ENCODE peak calls at places on chromosomes 2 and 18, in ten cellular contexts. N, S, M, K, O, R, L, B, I and P are unnamed samples. For H3K4me1, the result is how much of the 10 kb centered on the place peaks cover.

GRCh38 chr2:43107679-43108078 is 118.7 kb downstream of the ZFP36L2 start:
- DNase-seq in R (no peak), N (no peak), L (no peak), O (no peak), M (no peak), I (no peak), S (no peak), K (no peak), B (no peak), P (no peak)

GRCh38 chr18:28136071-28136470 is 40.9 kb downstream of the CDH2 start:
- DNase-seq in O (no peak), R (no peak), S (no peak), M (no peak), K (peak), L (no peak), B (no peak), N (no peak), I (no peak), P (no peak)

GRCh38 chr2:182228073-182228473 is 198.8 kb downstream of the PDE1A start:
- DNase-seq in S (no peak), R (no peak), N (no peak), K (no peak), M (no peak), B (no peak), O (no peak), L (no peak), I (no peak), P (no peak)

GRCh38 chr2:189159273-189159672 is 20.3 kb downstream of the COL5A2 start:
- DNase-seq in B (no peak), O (no peak), I (no peak), L (no peak), M (no peak), S (no peak), N (no peak), K (no peak), R (no peak), P (no peak)

GRCh38 chr2:96541326-96541725 is 4.8 kb downstream of the ARID5A start:
- DNase-seq in K (no peak), L (no peak), S (no peak), N (no peak), M (no peak), R (no peak), I (no peak), B (no peak), O (no peak), P (no peak)

GRCh38 chr2:104415284-104415683 is 438.6 kb upstream of the POU3F3 start:
- DNase-seq in K (no peak), S (no peak), N (no peak), O (no peak), R (no peak), B (no peak), L (no peak), M (no peak), I (no peak), P (no peak)

GRCh38 chr2:240872317-240873097 is 3.9 kb downstream of the AGXT start:
- DNase-seq in R (no peak), L (no peak), B (no peak), M (no peak), K (no peak), I (no peak), O (no peak), N (no peak), S (no peak), P (no peak)

GRCh38 chr2:11955314-11955713 is 208.9 kb downstream of the LPIN1 start:
- DNase-seq in O (no peak), N (no peak), R (no peak), K (no peak), L (no peak), S (no peak), B (no peak), I (no peak), M (no peak), P (no peak)

GRCh38 chr2:169095631-169096105 is 26.3 kb downstream of the DHRS9 start:
- DNase-seq in M (no peak), I (no peak), R (peak), S (peak), O (no peak), K (no peak), B (no peak), L (no peak), N (no peak), P (no peak)

GRCh38 chr18:50558157-50558556 is 1.7 kb upstream of the MAPK4 start:
- DNase-seq in I (no peak), S (no peak), K (no peak), N (no peak), O (no peak), R (no peak), B (no peak), M (no peak), L (no peak), P (no peak)

GRCh38 chr2:3823748-3824147 is 120.4 kb downstream of the DCDC2C start:
- DNase-seq in I (no peak), M (no peak), R (peak), L (no peak), B (no peak), S (peak), N (no peak), K (no peak), O (no peak), P (no peak)

GRCh38 chr2:133836691-133837090 is 268.4 kb upstream of the NCKAP5 start:
- DNase-seq in I (no peak), K (no peak), S (no peak), M (no peak), L (no peak), B (no peak), O (no peak), R (no peak), N (no peak), P (no peak)

DNA sequence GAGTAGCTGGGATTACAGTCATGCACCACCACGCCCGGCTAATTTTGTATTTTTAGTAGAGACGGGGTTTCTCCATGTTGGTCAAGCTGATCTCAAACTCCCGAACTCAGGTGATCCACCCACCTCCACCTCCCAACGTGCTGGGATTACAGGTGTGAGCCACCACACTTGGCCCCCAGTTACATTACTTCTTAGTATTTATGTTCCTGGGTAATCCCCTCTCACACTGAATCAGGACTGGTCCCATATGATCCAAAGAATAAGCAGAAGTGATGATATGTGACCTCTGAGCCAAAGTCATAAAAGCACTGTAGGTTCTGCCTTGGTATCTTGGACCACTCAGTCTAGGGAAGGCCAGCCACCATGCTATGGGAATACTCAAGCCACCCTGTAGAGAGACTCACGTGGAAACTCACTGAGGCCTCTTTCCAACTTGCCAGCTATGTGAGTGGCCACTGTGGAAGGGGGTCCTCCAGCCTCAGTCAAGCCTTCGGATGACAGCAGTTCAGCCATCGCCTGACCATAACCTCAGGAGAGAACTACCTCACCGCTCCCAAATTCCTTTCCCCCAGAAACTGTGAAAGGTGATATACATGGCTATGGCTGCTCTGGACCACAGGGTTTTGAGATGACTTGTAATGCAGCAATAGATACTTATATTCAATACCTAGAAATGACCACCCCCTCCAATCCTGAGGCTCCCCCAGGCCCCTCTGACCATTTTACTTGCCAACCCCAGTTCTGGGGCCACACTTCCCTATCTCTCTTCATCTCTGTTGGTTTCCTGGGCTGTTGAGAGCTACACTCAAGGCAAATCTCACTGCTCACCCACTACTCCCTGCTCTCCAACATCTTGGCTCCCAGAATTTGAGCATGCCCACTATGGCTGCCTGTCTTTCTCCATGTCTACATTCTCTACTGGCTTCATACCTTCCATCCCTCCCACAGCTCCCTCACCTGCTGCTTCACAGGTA is 80.5 kb downstream of the DDX1 start:
- DNase-seq in B (no peak), O (no peak), K (no peak), R (no peak), L (no peak), S (no peak), N (no peak), M (no peak), I (no peak), P (no peak)
- H3K4me1 ChIP-seq in B (under half), O (under half), K (under half), R (under half), L (under half), S (under half), N (under half), M (under half), I (under half), P (under half)

DNA sequence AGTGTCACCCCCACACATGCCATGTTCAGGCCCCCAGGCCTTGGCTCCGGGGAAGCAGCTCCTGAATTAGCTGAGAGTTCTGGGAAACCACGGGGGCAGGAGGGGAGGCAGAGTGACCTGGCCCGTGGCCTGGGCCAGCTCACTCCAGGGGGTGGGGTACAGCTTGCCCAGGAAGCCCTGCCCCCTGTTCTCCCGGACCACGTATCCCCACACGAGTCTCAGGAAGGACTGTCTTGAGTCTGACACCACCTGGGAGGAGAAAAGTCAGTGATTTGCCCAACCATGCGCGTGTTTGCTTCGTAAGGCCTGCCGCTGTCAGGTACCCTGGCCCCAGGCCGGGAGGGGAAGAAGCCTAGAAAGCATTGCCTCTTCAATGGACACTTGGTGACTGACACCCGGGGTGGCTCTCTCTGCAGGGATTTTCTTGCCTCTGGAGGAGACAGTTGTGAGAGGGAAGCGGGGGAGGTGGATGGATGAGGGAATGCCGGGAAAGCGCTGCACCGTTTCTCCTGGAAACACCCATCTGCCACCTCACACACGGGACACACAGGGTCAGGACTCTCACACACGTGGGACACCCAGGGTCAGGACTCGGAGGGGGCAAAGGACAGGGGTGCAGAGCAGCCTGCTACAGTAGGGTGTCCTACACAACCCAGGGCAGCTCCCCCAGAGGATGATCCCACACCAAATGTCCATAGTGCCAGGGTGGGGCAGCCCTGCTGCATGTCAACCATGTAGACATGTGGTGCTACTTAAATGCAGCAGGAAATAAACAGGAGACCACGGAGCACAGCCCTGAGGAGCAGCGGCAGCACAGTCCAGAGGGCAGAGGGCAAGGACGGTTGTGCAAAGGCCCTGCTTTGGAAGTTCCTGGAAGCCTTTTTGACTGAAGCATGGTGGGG is 4.9 kb downstream of the RAMP1 start:
- DNase-seq in L (no peak), R (no peak), K (peak), B (no peak), I (no peak), M (peak), S (no peak), N (peak), O (peak), P (no peak)
- H3K4me1 ChIP-seq in L (under half), R (under half), K (under half), B (under half), I (under half), M (half or more), S (under half), N (under half), O (under half), P (under half)

DNA sequence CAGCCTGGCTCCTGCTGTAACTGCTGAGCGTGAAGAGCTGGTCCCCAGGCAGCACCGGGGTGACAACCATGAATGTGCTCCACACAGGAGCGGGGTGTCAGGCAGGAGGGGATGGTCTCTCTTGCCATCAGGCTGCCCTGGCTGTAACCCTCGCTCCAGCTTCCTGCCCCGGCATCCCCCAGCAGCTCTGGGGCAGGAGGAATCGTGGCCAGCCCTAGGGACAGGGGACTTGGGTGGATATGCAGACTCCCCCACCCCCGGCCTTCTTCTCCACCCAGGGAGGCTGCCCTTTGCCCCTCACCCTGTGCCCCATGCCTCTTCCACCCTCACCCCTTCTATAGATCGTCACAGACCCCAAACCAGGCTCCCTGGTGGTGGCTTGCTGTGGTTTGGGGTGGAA is 69.4 kb upstream of the SMAD7 start:
- DNase-seq in S (no peak), O (no peak), N (no peak), B (no peak), R (no peak), K (no peak), L (peak), M (peak), I (peak), P (no peak)
- H3K4me1 ChIP-seq in S (under half), O (under half), N (under half), B (under half), R (under half), K (under half), L (under half), M (under half), I (under half), P (under half)

GRCh38 chr2:40348665-40349064 is 103.2 kb downstream of the SLC8A1 start:
- DNase-seq in I (no peak), N (no peak), M (no peak), S (no peak), R (peak), B (no peak), L (no peak), K (no peak), O (no peak), P (no peak)
- H3K4me1 ChIP-seq in I (under half), N (under half), M (under half), S (under half), R (under half), B (under half), L (under half), K (under half), O (half or more), P (under half)

DNA sequence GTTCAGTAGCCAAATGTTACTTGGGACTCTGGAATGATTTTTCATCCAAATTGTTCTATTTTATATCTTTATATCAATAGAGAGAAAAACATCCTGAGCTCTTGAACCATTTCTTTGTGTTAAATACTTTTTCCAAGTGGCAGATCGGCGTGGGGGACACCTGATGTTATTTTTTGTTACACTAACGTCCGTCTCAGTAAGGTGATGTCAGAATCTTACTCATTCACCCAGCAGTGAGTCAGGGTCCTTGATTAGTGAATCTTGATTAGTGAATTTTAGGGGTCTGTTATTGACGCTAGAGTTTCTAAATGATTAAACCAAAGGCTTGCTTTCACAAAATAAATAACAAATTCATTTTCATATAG is 1.7 kb downstream of the MIB1 start:
- DNase-seq in L (no peak), M (no peak), K (peak), O (no peak), N (no peak), B (no peak), R (no peak), I (no peak), S (no peak), P (no peak)
- H3K4me1 ChIP-seq in L (under half), M (under half), K (under half), O (under half), N (under half), B (under half), R (under half), I (under half), S (under half), P (under half)

GRCh38 chr2:7020939-7021470 is 103.8 kb downstream of the RNF144A start:
- DNase-seq in B (no peak), R (no peak), L (peak), I (no peak), N (no peak), O (no peak), M (no peak), K (no peak), S (no peak), P (no peak)
- H3K4me1 ChIP-seq in B (under half), R (under half), L (half or more), I (under half), N (under half), O (half or more), M (half or more), K (under half), S (under half), P (under half)

GRCh38 chr2:239196474-239197021 is 204.3 kb downstream of the HDAC4 start:
- DNase-seq in M (peak), B (no peak), O (no peak), L (peak), S (no peak), R (no peak), N (no peak), K (no peak), I (peak), P (no peak)
- H3K4me1 ChIP-seq in M (half or more), B (under half), O (under half), L (under half), S (under half), R (under half), N (under half), K (under half), I (under half), P (under half)

GRCh38 chr2:36416370-36417165 is 61.0 kb downstream of the CRIM1 start:
- DNase-seq in M (no peak), S (no peak), N (peak), B (no peak), O (peak), R (no peak), K (no peak), L (no peak), I (peak), P (no peak)
- H3K4me1 ChIP-seq in M (half or more), S (half or more), N (under half), B (under half), O (half or more), R (under half), K (under half), L (under half), I (under half), P (under half)

DNA sequence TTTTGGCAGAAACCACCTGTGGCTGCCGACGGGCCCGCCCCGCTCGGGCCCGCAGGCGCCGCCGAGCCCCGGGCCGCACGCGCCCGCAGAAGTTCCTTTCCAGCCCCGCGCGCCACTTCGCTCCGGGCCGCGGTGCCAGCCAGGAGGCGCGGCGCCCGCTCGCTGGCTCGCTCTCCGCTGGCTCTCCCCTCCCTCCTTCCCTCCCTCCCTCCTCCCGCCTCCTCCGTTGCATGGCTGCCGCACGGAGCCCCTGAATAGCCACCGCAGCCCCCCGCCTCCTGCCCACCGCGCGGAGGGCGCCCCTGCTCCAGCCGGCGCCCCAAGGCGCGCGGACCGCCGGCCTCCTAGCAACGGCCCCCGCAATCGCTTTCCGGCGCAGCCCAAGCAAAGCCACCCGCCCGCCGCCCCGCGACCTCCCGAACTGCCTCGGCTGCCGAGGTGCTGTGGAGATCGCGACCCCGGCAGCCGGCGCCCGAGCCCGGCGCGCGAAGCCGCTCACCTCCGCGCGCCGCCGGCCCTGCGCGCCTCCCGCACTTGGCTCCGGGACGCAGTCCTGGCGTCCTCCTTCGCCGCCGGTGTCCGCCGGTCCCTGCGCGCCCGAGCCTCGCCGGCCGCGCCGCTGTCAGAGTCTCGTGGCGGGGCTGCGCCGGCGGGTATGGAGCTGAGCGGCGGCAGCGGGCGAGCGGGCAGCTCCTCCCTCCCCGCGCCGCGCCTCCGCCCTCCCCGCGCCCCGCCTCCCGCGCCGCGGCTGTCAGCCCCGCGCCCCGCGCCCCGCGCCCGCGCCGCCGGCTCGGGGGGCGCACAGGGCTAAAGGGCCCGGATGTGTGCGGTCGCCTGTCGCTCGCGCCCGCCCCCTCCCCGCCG is at the start of gene ZBTB7C:
- DNase-seq in L (peak), N (peak), R (peak), B (no peak), I (peak), K (peak), M (peak), O (peak), S (no peak), P (peak)
- H3K4me1 ChIP-seq in L (under half), N (under half), R (under half), B (under half), I (under half), K (under half), M (under half), O (under half), S (under half), P (under half)